ENCODE peak calls at places on chromosome 5, in seven cellular contexts. One of them, this sample, is unnamed.

GRCh38 chr5:137714931-137715330 is 21.0 kb downstream of the KLHL3 start:
- DNase-seq in B cell: no peak
- DNase-seq in kidney tubule cell: no peak
- DNase-seq in coronary artery: no peak
- DNase-seq in stimulated activated CD4-positive, alpha-beta T cell treated with anti-CD3 and anti-CD28 coated beads, Interleukin-15, amount 100 ng/mL, for 1 hour: no peak
- DNase-seq in AML-193: peak
- DNase-seq in head of caudate nucleus: no peak
- DNase-seq in this sample: peak

GRCh38 chr5:74017786-74018211 is 391.8 kb downstream of the ARHGEF28 start:
- DNase-seq in stimulated activated CD4-positive, alpha-beta T cell treated with anti-CD3 and anti-CD28 coated beads, Interleukin-15, amount 100 ng/mL, for 1 hour: no peak
- DNase-seq in coronary artery: no peak
- DNase-seq in B cell: no peak
- DNase-seq in AML-193: no peak
- DNase-seq in kidney tubule cell: peak
- DNase-seq in head of caudate nucleus: peak
- DNase-seq in this sample: peak

GRCh38 chr5:54390015-54390414 is 65.5 kb upstream of the HSPB3 start:
- DNase-seq in AML-193: no peak
- DNase-seq in head of caudate nucleus: no peak
- DNase-seq in coronary artery: no peak
- DNase-seq in B cell: no peak
- DNase-seq in stimulated activated CD4-positive, alpha-beta T cell treated with anti-CD3 and anti-CD28 coated beads, Interleukin-15, amount 100 ng/mL, for 1 hour: no peak
- DNase-seq in kidney tubule cell: peak
- DNase-seq in this sample: peak

GRCh38 chr5:167296680-167297079 is 994.8 kb upstream of the WWC1 start:
- DNase-seq in AML-193: no peak
- DNase-seq in kidney tubule cell: peak
- DNase-seq in coronary artery: no peak
- DNase-seq in stimulated activated CD4-positive, alpha-beta T cell treated with anti-CD3 and anti-CD28 coated beads, Interleukin-15, amount 100 ng/mL, for 1 hour: no peak
- DNase-seq in head of caudate nucleus: no peak
- DNase-seq in B cell: no peak
- DNase-seq in this sample: peak

GRCh38 chr5:44638286-44638869 is 170.4 kb upstream of the MRPS30 start:
- DNase-seq in kidney tubule cell: no peak
- DNase-seq in AML-193: no peak
- DNase-seq in stimulated activated CD4-positive, alpha-beta T cell treated with anti-CD3 and anti-CD28 coated beads, Interleukin-15, amount 100 ng/mL, for 1 hour: no peak
- DNase-seq in head of caudate nucleus: no peak
- DNase-seq in coronary artery: no peak
- DNase-seq in B cell: no peak
- DNase-seq in this sample: no peak

GRCh38 chr5:100706796-100707195 is 171.6 kb downstream of the FAM174A start:
- DNase-seq in stimulated activated CD4-positive, alpha-beta T cell treated with anti-CD3 and anti-CD28 coated beads, Interleukin-15, amount 100 ng/mL, for 1 hour: no peak
- DNase-seq in coronary artery: no peak
- DNase-seq in AML-193: peak
- DNase-seq in head of caudate nucleus: no peak
- DNase-seq in kidney tubule cell: peak
- DNase-seq in B cell: no peak
- DNase-seq in this sample: no peak

GRCh38 chr5:16713386-16713928 is 96.7 kb upstream of the RETREG1 start:
- DNase-seq in B cell: no peak
- DNase-seq in kidney tubule cell: no peak
- DNase-seq in stimulated activated CD4-positive, alpha-beta T cell treated with anti-CD3 and anti-CD28 coated beads, Interleukin-15, amount 100 ng/mL, for 1 hour: no peak
- DNase-seq in AML-193: no peak
- DNase-seq in coronary artery: no peak
- DNase-seq in head of caudate nucleus: peak
- DNase-seq in this sample: peak

GRCh38 chr5:121982089-121982488 is 20.3 kb downstream of the SRFBP1 start:
- DNase-seq in stimulated activated CD4-positive, alpha-beta T cell treated with anti-CD3 and anti-CD28 coated beads, Interleukin-15, amount 100 ng/mL, for 1 hour: no peak
- DNase-seq in kidney tubule cell: no peak
- DNase-seq in B cell: no peak
- DNase-seq in head of caudate nucleus: no peak
- DNase-seq in coronary artery: no peak
- DNase-seq in AML-193: no peak
- DNase-seq in this sample: no peak

GRCh38 chr5:14183187-14183939 is 40.2 kb downstream of the TRIO start:
- DNase-seq in head of caudate nucleus: no peak
- DNase-seq in coronary artery: no peak
- DNase-seq in kidney tubule cell: no peak
- DNase-seq in AML-193: no peak
- DNase-seq in B cell: no peak
- DNase-seq in stimulated activated CD4-positive, alpha-beta T cell treated with anti-CD3 and anti-CD28 coated beads, Interleukin-15, amount 100 ng/mL, for 1 hour: no peak
- DNase-seq in this sample: peak

GRCh38 chr5:126746290-126746689 is 30.6 kb upstream of the LMNB1 start:
- DNase-seq in stimulated activated CD4-positive, alpha-beta T cell treated with anti-CD3 and anti-CD28 coated beads, Interleukin-15, amount 100 ng/mL, for 1 hour: no peak
- DNase-seq in kidney tubule cell: no peak
- DNase-seq in B cell: no peak
- DNase-seq in head of caudate nucleus: no peak
- DNase-seq in AML-193: no peak
- DNase-seq in coronary artery: no peak
- DNase-seq in this sample: no peak

GRCh38 chr5:138603521-138603920 is 28.3 kb upstream of the HSPA9 start:
- DNase-seq in B cell: no peak
- DNase-seq in coronary artery: no peak
- DNase-seq in head of caudate nucleus: no peak
- DNase-seq in kidney tubule cell: peak
- DNase-seq in AML-193: no peak
- DNase-seq in stimulated activated CD4-positive, alpha-beta T cell treated with anti-CD3 and anti-CD28 coated beads, Interleukin-15, amount 100 ng/mL, for 1 hour: no peak
- DNase-seq in this sample: peak

GRCh38 chr5:131634996-131635754 is at the start of gene RAPGEF6:
- DNase-seq in head of caudate nucleus: peak
- DNase-seq in stimulated activated CD4-positive, alpha-beta T cell treated with anti-CD3 and anti-CD28 coated beads, Interleukin-15, amount 100 ng/mL, for 1 hour: peak
- DNase-seq in kidney tubule cell: peak
- DNase-seq in coronary artery: peak
- DNase-seq in B cell: peak
- DNase-seq in AML-193: peak
- DNase-seq in this sample: peak

GRCh38 chr5:124438390-124439380 is 307.8 kb downstream of the ZNF608 start:
- DNase-seq in B cell: no peak
- DNase-seq in coronary artery: no peak
- DNase-seq in stimulated activated CD4-positive, alpha-beta T cell treated with anti-CD3 and anti-CD28 coated beads, Interleukin-15, amount 100 ng/mL, for 1 hour: no peak
- DNase-seq in kidney tubule cell: no peak
- DNase-seq in AML-193: no peak
- DNase-seq in head of caudate nucleus: peak
- DNase-seq in this sample: no peak

GRCh38 chr5:139731281-139731680 is 64.3 kb upstream of the PSD2 start:
- DNase-seq in coronary artery: no peak
- DNase-seq in kidney tubule cell: no peak
- DNase-seq in B cell: no peak
- DNase-seq in stimulated activated CD4-positive, alpha-beta T cell treated with anti-CD3 and anti-CD28 coated beads, Interleukin-15, amount 100 ng/mL, for 1 hour: no peak
- DNase-seq in head of caudate nucleus: no peak
- DNase-seq in AML-193: no peak
- DNase-seq in this sample: no peak

GRCh38 chr5:150846651-150847333 is 471 bp downstream of the IRGM start:
- DNase-seq in stimulated activated CD4-positive, alpha-beta T cell treated with anti-CD3 and anti-CD28 coated beads, Interleukin-15, amount 100 ng/mL, for 1 hour: peak
- DNase-seq in B cell: peak
- DNase-seq in head of caudate nucleus: no peak
- DNase-seq in coronary artery: no peak
- DNase-seq in AML-193: peak
- DNase-seq in kidney tubule cell: peak
- DNase-seq in this sample: peak

GRCh38 chr5:2382776-2383677 is 368.4 kb downstream of the IRX2 start:
- DNase-seq in stimulated activated CD4-positive, alpha-beta T cell treated with anti-CD3 and anti-CD28 coated beads, Interleukin-15, amount 100 ng/mL, for 1 hour: no peak
- DNase-seq in head of caudate nucleus: no peak
- DNase-seq in AML-193: no peak
- DNase-seq in kidney tubule cell: no peak
- DNase-seq in coronary artery: no peak
- DNase-seq in B cell: no peak
- DNase-seq in this sample: no peak

GRCh38 chr5:165457854-165458481 is 1952.5 kb downstream of the MAT2B start:
- DNase-seq in stimulated activated CD4-positive, alpha-beta T cell treated with anti-CD3 and anti-CD28 coated beads, Interleukin-15, amount 100 ng/mL, for 1 hour: no peak
- DNase-seq in kidney tubule cell: peak
- DNase-seq in head of caudate nucleus: no peak
- DNase-seq in B cell: no peak
- DNase-seq in coronary artery: no peak
- DNase-seq in AML-193: peak
- DNase-seq in this sample: no peak